ENCODE peak calls at places on chromosomes 11 and 22, in four cellular contexts. K is IMR-90, N is ovary, O is left lung. L is an unnamed sample.

GRCh38 chr11:23570828-23571227 is 710.6 kb upstream of the CCDC179 start:
- DNase-seq in K (peak), N (no peak), O (no peak), L (peak)

GRCh38 chr11:83409476-83409875 is 123.3 kb upstream of the CCDC90B start:
- DNase-seq in K (no peak), N (no peak), O (no peak), L (no peak)

GRCh38 chr11:134246678-134247077 is 6.5 kb downstream of the THYN1 start:
- DNase-seq in K (no peak), N (no peak), O (no peak), L (no peak)

GRCh38 chr11:60528934-60529333 is 13.7 kb downstream of the MS4A13 start:
- DNase-seq in K (no peak), N (no peak), O (no peak), L (no peak)

GRCh38 chr22:23215294-23216204 is 35.2 kb downstream of the BCR start:
- DNase-seq in K (peak), N (peak), O (no peak), L (peak)

GRCh38 chr11:118168316-118168715 is 8.1 kb downstream of the SCN2B start:
- DNase-seq in K (no peak), N (no peak), O (no peak), L (no peak)

GRCh38 chr11:68461284-68461861 is 821 bp downstream of the PPP6R3 start:
- DNase-seq in K (peak), N (no peak), O (no peak), L (peak)

GRCh38 chr11:34165786-34166557 is 60.5 kb downstream of the NAT10 start:
- DNase-seq in K (no peak), N (no peak), O (no peak), L (no peak)

GRCh38 chr11:96267490-96268010 is 75.4 kb downstream of the MAML2 start:
- DNase-seq in K (peak), N (no peak), O (no peak), L (no peak)

GRCh38 chr11:69384548-69385465 is 90.9 kb downstream of the MYEOV start:
- DNase-seq in K (no peak), N (no peak), O (peak), L (no peak)

GRCh38 chr11:208177-208916 is 839 bp downstream of the RIC8A start:
- DNase-seq in K (peak), N (peak), O (peak), L (peak)

GRCh38 chr22:50153056-50153755 is 17.3 kb upstream of the PANX2 start:
- DNase-seq in K (no peak), N (no peak), O (no peak), L (no peak)

GRCh38 chr11:19849107-19849789 is 136.6 kb downstream of the NAV2 start:
- DNase-seq in K (peak), N (peak), O (no peak), L (no peak)

GRCh38 chr11:134460881-134461280 is 48.8 kb upstream of the B3GAT1 start:
- DNase-seq in K (no peak), N (no peak), O (no peak), L (no peak)

GRCh38 chr11:106714179-106714578 is 304.1 kb downstream of the GUCY1A2 start:
- DNase-seq in K (peak), N (no peak), O (no peak), L (no peak)

GRCh38 chr22:41197808-41198585 is 7.1 kb upstream of the L3MBTL2 start:
- DNase-seq in K (no peak), N (no peak), O (peak), L (peak)

GRCh38 chr11:2369320-2369719 is 7.8 kb upstream of the CD81 start:
- DNase-seq in K (no peak), N (no peak), O (peak), L (no peak)

DNA sequence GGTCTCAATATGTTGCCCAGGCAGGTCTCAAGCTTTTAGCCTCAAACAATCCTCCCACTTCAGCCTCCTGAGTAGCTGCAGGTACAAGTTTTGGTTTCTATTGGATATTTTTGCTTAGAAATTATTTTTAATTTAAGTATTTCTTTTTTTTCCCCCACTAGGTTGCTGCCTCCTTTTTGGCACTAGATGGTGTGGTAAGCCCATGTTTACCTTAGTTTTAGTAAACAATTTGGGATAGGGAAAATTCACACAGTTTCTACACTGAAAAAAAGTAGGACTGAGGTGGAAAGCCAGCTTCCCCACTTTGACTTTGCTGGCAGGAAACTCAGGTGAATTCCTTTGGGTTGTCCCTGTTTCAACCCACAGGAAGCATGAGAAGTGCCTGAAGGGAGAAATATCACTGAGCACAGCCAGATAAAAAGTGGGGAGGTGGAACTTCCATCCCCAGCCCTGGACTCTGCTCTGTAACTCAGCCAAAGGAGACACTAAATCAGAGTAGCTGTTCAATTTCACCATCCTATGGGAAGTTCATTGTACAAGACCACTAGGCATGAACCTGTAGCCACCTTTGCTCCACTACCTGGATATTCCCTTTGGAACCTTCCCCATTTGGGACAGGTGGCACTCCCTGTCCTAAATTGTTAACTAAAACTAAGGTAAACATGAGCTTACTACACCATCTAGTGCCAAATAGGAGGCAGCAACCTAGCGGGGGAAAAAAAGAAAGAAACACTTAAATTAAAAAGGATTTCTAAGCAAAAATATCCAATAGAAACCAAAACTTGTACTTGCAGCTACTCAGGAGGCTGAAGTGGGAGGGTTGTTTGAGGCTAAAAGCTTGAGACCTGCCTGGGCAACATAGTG is 154.4 kb upstream of the FAT3 start:
- DNase-seq in K (no peak), N (no peak), O (no peak), L (no peak)
- TF ChIP-seq CTCF in K (peak), N (no peak), O (no peak), L (no peak)

GRCh38 chr22:29702025-29702930 is 17.5 kb upstream of the CABP7 start:
- DNase-seq in K (peak), N (no peak), O (peak), L (no peak)
- TF ChIP-seq CTCF in K (peak), N (no peak), O (no peak), L (no peak)

DNA sequence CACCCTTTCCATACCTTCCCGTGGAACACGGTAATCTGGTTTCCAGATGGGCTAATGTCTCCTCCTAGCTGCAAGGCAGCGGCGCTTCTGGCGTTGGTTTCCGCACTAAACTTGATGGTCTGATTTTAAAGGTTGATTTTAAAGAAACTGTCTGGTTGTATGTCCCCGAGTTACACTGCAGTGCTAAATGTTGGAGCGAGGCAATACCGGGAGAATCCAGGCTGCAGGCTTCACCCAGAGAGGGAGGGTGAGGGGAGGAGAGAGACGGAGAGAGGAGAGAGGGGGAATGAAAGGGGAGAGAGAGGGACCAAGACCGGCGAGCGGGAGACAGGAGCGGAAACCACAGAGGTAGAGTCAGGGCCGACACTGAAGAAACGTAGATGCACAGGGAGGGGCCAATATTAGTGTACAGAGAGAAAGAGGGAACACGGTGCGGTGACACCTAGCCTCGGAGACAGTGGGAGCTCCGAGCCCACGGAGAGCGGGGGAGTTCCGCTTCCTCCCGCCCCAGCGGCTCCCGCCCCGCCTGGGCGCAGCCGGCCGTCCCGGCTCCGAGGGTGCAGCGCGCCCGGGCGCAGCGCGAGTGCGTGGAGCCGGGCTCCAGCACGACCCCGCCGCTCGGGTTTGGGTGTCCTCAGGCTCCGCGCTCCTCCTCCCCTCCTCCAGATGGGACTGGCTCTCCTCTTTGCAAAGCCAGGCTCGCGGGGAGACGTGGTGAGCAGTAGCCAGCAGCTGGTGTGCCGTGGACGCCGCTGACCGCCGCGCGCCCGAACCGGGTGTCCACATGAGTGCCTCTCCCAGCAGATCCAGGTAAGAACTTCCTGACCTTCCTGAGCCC is 71.9 kb upstream of the GRAMD1B start:
- DNase-seq in K (peak), N (no peak), O (peak), L (no peak)
- TF ChIP-seq CTCF in K (peak), N (no peak), O (no peak), L (no peak)

GRCh38 chr22:48299124-48299523 is 1528.5 kb downstream of the BRD1 start:
- DNase-seq in K (no peak), N (no peak), O (no peak), L (no peak)
- TF ChIP-seq CTCF in K (no peak), N (no peak), O (no peak), L (no peak)

GRCh38 chr11:94740083-94740974 is 27.8 kb upstream of the AMOTL1 start:
- DNase-seq in K (no peak), N (peak), O (peak), L (no peak)

GRCh38 chr11:94738746-94739145 is 29.4 kb upstream of the AMOTL1 start:
- DNase-seq in K (no peak), N (no peak), O (no peak), L (no peak)

GRCh38 chr11:94739331-94739730 is 28.8 kb upstream of the AMOTL1 start:
- DNase-seq in K (no peak), N (no peak), O (no peak), L (no peak)

GRCh38 chr11:94742645-94743044 is 25.5 kb upstream of the AMOTL1 start:
- DNase-seq in K (no peak), N (no peak), O (no peak), L (no peak)

DNA sequence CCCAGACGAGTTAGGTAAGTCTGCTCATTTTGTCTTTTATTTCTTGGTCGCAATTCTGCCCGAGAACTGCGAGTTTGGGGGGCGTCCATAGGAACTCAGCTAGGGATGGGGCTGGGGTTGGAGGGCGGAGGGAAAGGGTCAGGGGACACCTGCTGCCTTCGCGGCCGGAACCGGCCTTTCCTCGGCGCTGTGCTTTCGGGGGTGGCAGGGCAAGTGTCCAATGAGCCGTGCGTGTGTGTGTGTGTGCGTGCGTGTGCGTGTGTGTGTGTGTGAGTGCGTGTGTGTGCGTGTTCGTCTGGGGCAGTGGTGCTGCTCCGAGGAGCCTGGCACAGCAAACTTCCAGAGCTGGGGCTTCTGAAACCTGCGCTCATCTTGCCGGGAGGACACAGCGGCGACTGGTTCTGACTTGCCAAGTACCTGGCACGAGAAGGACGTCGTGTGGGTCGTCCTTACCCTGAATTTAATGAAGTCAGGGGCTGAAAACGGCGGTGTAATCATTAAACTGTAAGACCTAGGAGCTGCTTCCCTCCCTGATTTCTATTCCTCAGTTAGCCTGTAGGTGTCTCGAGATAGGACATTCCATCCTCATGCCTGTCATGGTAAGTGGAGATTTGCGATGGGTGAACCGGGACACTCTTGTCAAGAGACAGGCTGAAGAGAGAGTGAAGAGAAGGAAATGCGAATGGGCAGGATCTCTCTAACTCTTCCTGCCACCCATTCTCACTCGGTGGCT is 27.0 kb upstream of the AMOTL1 start:
- DNase-seq in K (peak), N (peak), O (peak), L (peak)
- TF ChIP-seq CTCF in K (peak), N (peak), O (peak), L (peak)

GRCh38 chr11:78373689-78374088 is 43.9 kb downstream of the GAB2 start:
- DNase-seq in K (no peak), N (no peak), O (no peak), L (no peak)
- TF ChIP-seq CTCF in K (no peak), N (no peak), O (no peak), L (no peak)

DNA sequence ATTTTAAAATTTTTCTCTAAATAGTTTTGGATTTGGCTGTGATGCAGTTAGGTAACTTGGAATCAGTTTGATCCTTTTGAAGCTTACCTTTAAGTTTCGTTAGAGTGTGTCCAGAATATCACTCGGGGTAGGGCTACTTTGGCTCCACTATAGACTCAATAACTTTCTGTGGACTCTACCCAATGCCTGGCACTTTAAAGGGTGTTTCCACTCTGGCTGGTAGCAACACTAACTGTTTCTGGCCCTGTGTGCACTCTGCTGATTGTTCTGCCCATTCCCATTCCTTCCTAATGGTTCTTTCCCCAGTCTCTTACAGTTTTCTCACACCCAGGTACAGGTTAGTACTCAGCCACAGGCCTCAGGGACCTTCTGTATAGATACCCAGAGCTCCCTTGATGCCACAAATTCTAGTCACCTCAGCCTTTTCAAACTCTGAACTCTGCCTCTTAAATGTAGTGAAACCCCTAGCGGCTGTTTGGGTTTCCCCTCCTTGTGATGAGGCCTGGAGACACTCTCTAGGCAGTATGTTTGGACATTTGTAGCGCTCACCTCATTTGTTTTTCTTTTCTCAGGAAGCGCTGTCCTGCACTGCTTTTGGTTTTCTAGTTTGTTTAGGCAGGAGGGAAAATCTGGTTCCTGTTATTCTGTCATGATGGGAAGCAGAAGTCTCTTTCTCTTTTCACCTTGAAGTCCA is 16.8 kb downstream of the CUL5 start:
- DNase-seq in K (peak), N (no peak), O (no peak), L (peak)
- TF ChIP-seq CTCF in K (peak), N (no peak), O (no peak), L (peak)

GRCh38 chr11:64318694-64319420 is 936 bp downstream of the PRDX5 start:
- DNase-seq in K (no peak), N (no peak), O (no peak), L (no peak)

GRCh38 chr11:64317325-64317960 is at the start of gene TRMT112:
- DNase-seq in K (peak), N (peak), O (peak), L (peak)

GRCh38 chr11:64320556-64320955 is 2.6 kb downstream of the PRDX5 start:
- DNase-seq in K (no peak), N (no peak), O (no peak), L (no peak)

GRCh38 chr11:64319421-64319761 is 1.5 kb downstream of the PRDX5 start:
- DNase-seq in K (no peak), N (no peak), O (no peak), L (no peak)

DNA sequence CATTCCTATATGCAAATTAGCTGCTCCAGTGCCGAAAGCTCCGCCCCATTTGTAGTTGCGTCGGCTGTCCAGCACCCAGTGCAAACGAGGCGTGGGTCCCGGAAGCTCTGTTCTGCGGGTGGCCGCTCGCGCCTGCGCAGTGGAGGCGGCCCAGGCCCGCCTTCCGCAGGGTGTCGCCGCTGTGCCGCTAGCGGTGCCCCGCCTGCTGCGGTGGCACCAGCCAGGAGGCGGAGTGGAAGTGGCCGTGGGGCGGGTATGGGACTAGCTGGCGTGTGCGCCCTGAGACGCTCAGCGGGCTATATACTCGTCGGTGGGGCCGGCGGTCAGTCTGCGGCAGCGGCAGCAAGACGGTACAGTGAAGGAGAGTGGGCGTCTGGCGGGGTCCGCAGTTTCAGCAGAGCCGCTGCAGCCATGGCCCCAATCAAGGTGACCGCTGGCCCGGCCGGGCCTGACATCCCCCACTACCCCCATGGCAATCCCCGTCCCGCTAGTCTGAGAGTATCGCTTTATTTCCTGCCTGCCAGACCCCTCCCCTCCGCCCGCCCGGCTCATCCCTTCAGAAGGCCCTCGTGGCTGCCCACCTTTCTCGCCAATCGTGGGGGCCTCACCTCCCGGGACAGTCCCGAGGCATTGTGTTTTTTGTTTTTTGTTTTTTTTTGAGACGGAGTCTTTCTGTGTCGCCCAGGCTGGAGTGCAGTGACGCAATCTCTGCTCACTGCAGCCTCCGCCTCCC is at the start of gene PRDX5:
- DNase-seq in K (peak), N (peak), O (peak), L (peak)
- TF ChIP-seq CTCF in K (peak), N (peak), O (no peak), L (peak)

L was measured in endothelial cell of umbilical vein.